ENCODE peak calls at places on chromosomes 12 and 14, in ten cellular contexts. M, C, E, W, L, S, G, R, F and T are unnamed samples.

GRCh38 chr14:98227000-98227726 is 1044.8 kb downstream of the BCL11B start:
- DNase-seq in R (no peak), M (no peak), F (peak; percentile 76), W (no peak), L (no peak), G (no peak), S (no peak), E (no peak), C (no peak), T (no peak)

GRCh38 chr14:22276913-22277816 is 311.9 kb downstream of the DAD1 start:
- DNase-seq in M (peak; percentile 39), C (peak; percentile 38), W (no peak), R (peak; percentile 22), E (no peak), S (no peak), L (peak; percentile 46), G (no peak), F (no peak), T (peak; percentile 14)

GRCh38 chr12:103881261-103881660 is 40.2 kb upstream of the NT5DC3 start:
- DNase-seq in G (no peak), F (no peak), L (peak; percentile 22), C (no peak), M (peak; percentile 47), R (no peak), S (no peak), E (no peak), W (no peak), T (no peak)

GRCh38 chr14:91298576-91298975 is 54.1 kb upstream of the GPR68 start:
- DNase-seq in C (no peak), M (no peak), G (no peak), R (no peak), F (no peak), S (no peak), E (no peak), W (no peak), L (no peak), T (no peak)

GRCh38 chr12:58367041-58367440 is 425.7 kb downstream of the ATP23 start:
- DNase-seq in L (no peak), W (no peak), R (no peak), F (no peak), E (no peak), C (no peak), M (no peak), S (no peak), G (no peak), T (no peak)

GRCh38 chr14:99564256-99564902 is 39.6 kb downstream of the CCDC85C start:
- DNase-seq in R (no peak), F (no peak), G (peak; percentile 72), M (peak; percentile 84), L (no peak), S (no peak), E (no peak), C (no peak), W (no peak), T (no peak)

GRCh38 chr12:76922821-76923315 is 44.0 kb upstream of the CSRP2 start:
- DNase-seq in C (peak; percentile 11), E (no peak), M (no peak), L (no peak), F (no peak), G (no peak), R (no peak), S (no peak), W (no peak), T (no peak)

GRCh38 chr12:132904718-132905328 is 17.4 kb upstream of the CHFR start:
- DNase-seq in G (peak; percentile 83), S (peak; percentile 71), W (peak; percentile 25), L (peak; percentile 91), R (no peak), M (peak; percentile 80), E (peak; percentile 69), F (peak; percentile 94), C (peak; percentile 85), T (peak; percentile 92)

GRCh38 chr14:79044894-79045624 is 874.9 kb downstream of the NRXN3 start:
- DNase-seq in L (no peak), G (peak; percentile 20), F (no peak), M (peak; percentile 72), R (no peak), C (peak; percentile 90), E (peak; percentile 10), S (no peak), W (no peak), T (no peak)

GRCh38 chr14:76923422-76924362 is 97.5 kb downstream of the LRRC74A start:
- DNase-seq in M (no peak), R (no peak), F (no peak), S (peak; percentile 64), W (no peak), L (no peak), E (no peak), C (no peak), G (no peak), T (no peak)

GRCh38 chr14:56412453-56413434 is 166.9 kb upstream of the TMEM260 start:
- DNase-seq in W (no peak), S (no peak), F (no peak), C (no peak), R (no peak), M (no peak), E (no peak), L (no peak), G (no peak), T (no peak)